ENCODE peak calls at places on chromosomes 12 and 14, in four cellular contexts. A is RWPE1, H is HEK293T, F is Daoy. S is an unnamed sample.

GRCh38 chr12:66668311-66668710 is 10.6 kb downstream of the GRIP1 start:
- DNase-seq in A (no peak), H (no peak), F (no peak), S (no peak)

GRCh38 chr12:51025748-51026654 is at the start of gene SLC11A2:
- DNase-seq in A (peak), H (peak), F (peak), S (peak)

GRCh38 chr14:74552623-74553022 is 59.1 kb downstream of the ISCA2 start:
- DNase-seq in A (no peak), H (no peak), F (no peak), S (no peak)

GRCh38 chr14:55430024-55430690 is 10.3 kb downstream of the TBPL2 start:
- DNase-seq in A (peak), H (peak), F (peak), S (peak)

GRCh38 chr12:107320031-107320928 is 226.9 kb upstream of the CRY1 start:
- DNase-seq in A (peak), H (peak), F (peak), S (peak)

GRCh38 chr14:59330455-59330854 is 134.7 kb downstream of the GPR135 start:
- DNase-seq in A (no peak), H (no peak), F (no peak), S (no peak)

GRCh38 chr14:105844810-105845724 is 318.7 kb downstream of the TMEM121 start:
- DNase-seq in A (no peak), H (no peak), F (no peak), S (no peak)

GRCh38 chr12:120402217-120402616 is 33.3 kb upstream of the MSI1 start:
- DNase-seq in A (no peak), H (peak), F (no peak), S (no peak)

GRCh38 chr12:5318874-5319273 is 113.0 kb upstream of the NTF3 start:
- DNase-seq in A (peak), H (no peak), F (peak), S (peak)

GRCh38 chr12:53709671-53710070 is 17.6 kb downstream of the CALCOCO1 start:
- DNase-seq in A (no peak), H (no peak), F (no peak), S (no peak)

GRCh38 chr12:26017484-26018211 is 59.2 kb downstream of the RASSF8 start:
- DNase-seq in A (no peak), H (peak), F (peak), S (peak)

GRCh38 chr12:124684496-124684895 is 117.1 kb upstream of the NCOR2 start:
- DNase-seq in A (no peak), H (no peak), F (peak), S (no peak)

GRCh38 chr12:95774311-95775045 is 16.1 kb downstream of the NTN4 start:
- DNase-seq in A (peak), H (no peak), F (peak), S (peak)

GRCh38 chr12:94951071-94951639 is 52.3 kb downstream of the NDUFA12 start:
- DNase-seq in A (no peak), H (no peak), F (no peak), S (no peak)

GRCh38 chr12:2902287-2902880 is 11.7 kb downstream of the TULP3 start:
- DNase-seq in A (no peak), H (no peak), F (no peak), S (no peak)

GRCh38 chr14:23570806-23571483 is 3.4 kb upstream of the AP1G2 start:
- DNase-seq in A (no peak), H (no peak), F (no peak), S (no peak)

GRCh38 chr12:49336645-49337584 is at the start of gene C1QL4:
- DNase-seq in A (peak), H (peak), F (peak), S (peak)

GRCh38 chr12:126157575-126157966 is 1092.3 kb downstream of the AACS start:
- DNase-seq in A (no peak), H (no peak), F (no peak), S (no peak)